ENCODE peak calls at places on chromosome 18, in six cellular contexts. One of them, this sample, is unnamed.

GRCh38 chr18:9738266-9738969 is 30.3 kb downstream of the RAB31 start:
- DNase-seq in heart left ventricle: no peak
- DNase-seq in upper lobe of left lung: peak
- DNase-seq in H54: no peak
- DNase-seq in HepG2: no peak
- DNase-seq in Peyer's patch: peak
- DNase-seq in this sample: no peak

GRCh38 chr18:62281684-62282083 is 43.4 kb upstream of the TNFRSF11A start:
- DNase-seq in heart left ventricle: no peak
- DNase-seq in upper lobe of left lung: no peak
- DNase-seq in H54: no peak
- DNase-seq in HepG2: no peak
- DNase-seq in Peyer's patch: no peak
- DNase-seq in this sample: no peak

GRCh38 chr18:159037-159652 is 788 bp downstream of the USP14 start:
- DNase-seq in heart left ventricle: no peak
- DNase-seq in upper lobe of left lung: no peak
- DNase-seq in H54: peak
- DNase-seq in HepG2: peak
- DNase-seq in Peyer's patch: no peak
- DNase-seq in this sample: no peak

GRCh38 chr18:25298853-25299274 is 53.1 kb downstream of the ZNF521 start:
- DNase-seq in heart left ventricle: peak
- DNase-seq in upper lobe of left lung: no peak
- DNase-seq in H54: no peak
- DNase-seq in HepG2: no peak
- DNase-seq in Peyer's patch: peak
- DNase-seq in this sample: peak

GRCh38 chr18:58565021-58565420 is 63.9 kb downstream of the ALPK2 start:
- DNase-seq in heart left ventricle: no peak
- DNase-seq in upper lobe of left lung: no peak
- DNase-seq in H54: no peak
- DNase-seq in HepG2: no peak
- DNase-seq in Peyer's patch: no peak
- DNase-seq in this sample: no peak

GRCh38 chr18:55343396-55344073 is 244.5 kb downstream of the TCF4 start:
- DNase-seq in heart left ventricle: no peak
- DNase-seq in upper lobe of left lung: no peak
- DNase-seq in H54: no peak
- DNase-seq in HepG2: no peak
- DNase-seq in Peyer's patch: no peak
- DNase-seq in this sample: no peak

GRCh38 chr18:22674300-22674699 is 256.6 kb upstream of the CTAGE1 start:
- DNase-seq in heart left ventricle: no peak
- DNase-seq in upper lobe of left lung: no peak
- DNase-seq in H54: peak
- DNase-seq in HepG2: no peak
- DNase-seq in Peyer's patch: no peak
- DNase-seq in this sample: no peak

GRCh38 chr18:79496237-79496977 is 100.7 kb downstream of the NFATC1 start:
- DNase-seq in heart left ventricle: no peak
- DNase-seq in upper lobe of left lung: peak
- DNase-seq in H54: no peak
- DNase-seq in HepG2: no peak
- DNase-seq in Peyer's patch: peak
- DNase-seq in this sample: peak

GRCh38 chr18:56696966-56697365 is 45.8 kb downstream of the WDR7 start:
- DNase-seq in heart left ventricle: no peak
- DNase-seq in upper lobe of left lung: no peak
- DNase-seq in H54: no peak
- DNase-seq in HepG2: no peak
- DNase-seq in Peyer's patch: no peak
- DNase-seq in this sample: no peak

GRCh38 chr18:55189972-55190371 is 230.7 kb upstream of the CCDC68 start:
- DNase-seq in heart left ventricle: no peak
- DNase-seq in upper lobe of left lung: no peak
- DNase-seq in H54: no peak
- DNase-seq in HepG2: no peak
- DNase-seq in Peyer's patch: no peak
- DNase-seq in this sample: no peak

GRCh38 chr18:57334383-57334782 is 18.0 kb upstream of the ST8SIA3 start:
- DNase-seq in heart left ventricle: no peak
- DNase-seq in upper lobe of left lung: no peak
- DNase-seq in H54: no peak
- DNase-seq in HepG2: no peak
- DNase-seq in Peyer's patch: no peak
- DNase-seq in this sample: no peak

GRCh38 chr18:25229080-25229479 is 122.9 kb downstream of the ZNF521 start:
- DNase-seq in heart left ventricle: peak
- DNase-seq in upper lobe of left lung: no peak
- DNase-seq in H54: no peak
- DNase-seq in HepG2: no peak
- DNase-seq in Peyer's patch: no peak
- DNase-seq in this sample: peak

GRCh38 chr18:21760321-21760720 is 19.7 kb downstream of the MIB1 start:
- DNase-seq in heart left ventricle: no peak
- DNase-seq in upper lobe of left lung: no peak
- DNase-seq in H54: no peak
- DNase-seq in HepG2: no peak
- DNase-seq in Peyer's patch: no peak
- DNase-seq in this sample: no peak

GRCh38 chr18:59263566-59264135 is 9.6 kb downstream of the RAX start:
- DNase-seq in heart left ventricle: no peak
- DNase-seq in upper lobe of left lung: peak
- DNase-seq in H54: no peak
- DNase-seq in HepG2: no peak
- DNase-seq in Peyer's patch: no peak
- DNase-seq in this sample: no peak

GRCh38 chr18:6406075-6406909 is 8.4 kb downstream of the L3MBTL4 start:
- DNase-seq in heart left ventricle: no peak
- DNase-seq in upper lobe of left lung: no peak
- DNase-seq in H54: no peak
- DNase-seq in HepG2: peak
- DNase-seq in Peyer's patch: no peak
- DNase-seq in this sample: no peak

GRCh38 chr18:56803076-56803475 is 151.9 kb downstream of the WDR7 start:
- DNase-seq in heart left ventricle: no peak
- DNase-seq in upper lobe of left lung: no peak
- DNase-seq in H54: no peak
- DNase-seq in HepG2: no peak
- DNase-seq in Peyer's patch: no peak
- DNase-seq in this sample: no peak

GRCh38 chr18:10120622-10121021 is 206.8 kb downstream of the VAPA start:
- DNase-seq in heart left ventricle: no peak
- DNase-seq in upper lobe of left lung: no peak
- DNase-seq in H54: no peak
- DNase-seq in HepG2: no peak
- DNase-seq in Peyer's patch: no peak
- DNase-seq in this sample: no peak

GRCh38 chr18:63237911-63238710 is 81.5 kb downstream of the BCL2 start:
- DNase-seq in heart left ventricle: peak
- DNase-seq in upper lobe of left lung: no peak
- DNase-seq in H54: peak
- DNase-seq in HepG2: peak
- DNase-seq in Peyer's patch: no peak
- DNase-seq in this sample: peak

GRCh38 chr18:26548144-26549102 is at the start of gene KCTD1:
- DNase-seq in heart left ventricle: peak
- DNase-seq in upper lobe of left lung: peak
- DNase-seq in H54: peak
- DNase-seq in HepG2: peak
- DNase-seq in Peyer's patch: peak
- DNase-seq in this sample: peak
- TF ChIP-seq POLR2A in heart left ventricle: no peak
- TF ChIP-seq POLR2A in upper lobe of left lung: no peak
- TF ChIP-seq POLR2A in H54: no peak
- TF ChIP-seq POLR2A in HepG2: peak
- TF ChIP-seq POLR2A in Peyer's patch: no peak
- TF ChIP-seq POLR2A in this sample: peak

GRCh38 chr18:77970814-77971213 is 721.2 kb downstream of the GALR1 start:
- DNase-seq in heart left ventricle: no peak
- DNase-seq in upper lobe of left lung: no peak
- DNase-seq in H54: no peak
- DNase-seq in HepG2: no peak
- DNase-seq in Peyer's patch: no peak
- DNase-seq in this sample: no peak

GRCh38 chr18:77973745-77974144 is 724.1 kb downstream of the GALR1 start:
- DNase-seq in heart left ventricle: no peak
- DNase-seq in upper lobe of left lung: no peak
- DNase-seq in H54: no peak
- DNase-seq in HepG2: no peak
- DNase-seq in Peyer's patch: no peak
- DNase-seq in this sample: no peak

GRCh38 chr18:77980275-77980674 is 730.6 kb downstream of the GALR1 start:
- DNase-seq in heart left ventricle: no peak
- DNase-seq in upper lobe of left lung: peak
- DNase-seq in H54: no peak
- DNase-seq in HepG2: no peak
- DNase-seq in Peyer's patch: no peak
- DNase-seq in this sample: no peak

GRCh38 chr18:77977331-77977730 is 727.7 kb downstream of the GALR1 start:
- DNase-seq in heart left ventricle: no peak
- DNase-seq in upper lobe of left lung: no peak
- DNase-seq in H54: no peak
- DNase-seq in HepG2: no peak
- DNase-seq in Peyer's patch: no peak
- DNase-seq in this sample: no peak

DNA sequence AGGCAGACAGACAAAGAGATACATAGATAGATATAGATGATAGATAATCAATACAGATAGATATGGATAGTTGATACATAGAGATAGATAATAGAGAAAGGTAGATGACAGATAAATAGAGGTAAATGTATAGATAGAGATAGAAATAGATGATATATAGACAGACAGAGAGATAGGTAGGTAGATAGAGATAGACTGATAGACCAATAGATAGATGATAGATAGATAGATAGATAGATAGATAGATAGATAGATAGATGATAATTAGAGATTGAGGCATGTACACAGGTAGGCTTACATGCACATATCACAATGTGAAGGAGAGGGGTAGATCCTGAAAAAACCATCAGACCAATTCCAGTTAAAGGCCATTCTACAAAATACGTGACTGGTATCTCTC is 724.7 kb downstream of the GALR1 start:
- DNase-seq in heart left ventricle: no peak
- DNase-seq in upper lobe of left lung: no peak
- DNase-seq in H54: no peak
- DNase-seq in HepG2: no peak
- DNase-seq in Peyer's patch: no peak
- DNase-seq in this sample: no peak
- TF ChIP-seq POLR2A in heart left ventricle: no peak
- TF ChIP-seq POLR2A in upper lobe of left lung: no peak
- TF ChIP-seq POLR2A in H54: no peak
- TF ChIP-seq POLR2A in HepG2: no peak
- TF ChIP-seq POLR2A in Peyer's patch: no peak
- TF ChIP-seq POLR2A in this sample: no peak

GRCh38 chr18:3177902-3178687 is 41.7 kb downstream of the MYOM1 start:
- DNase-seq in heart left ventricle: peak
- DNase-seq in upper lobe of left lung: no peak
- DNase-seq in H54: no peak
- DNase-seq in HepG2: no peak
- DNase-seq in Peyer's patch: peak
- DNase-seq in this sample: peak
- TF ChIP-seq POLR2A in heart left ventricle: no peak
- TF ChIP-seq POLR2A in upper lobe of left lung: no peak
- TF ChIP-seq POLR2A in H54: no peak
- TF ChIP-seq POLR2A in HepG2: no peak
- TF ChIP-seq POLR2A in Peyer's patch: no peak
- TF ChIP-seq POLR2A in this sample: no peak

DNA sequence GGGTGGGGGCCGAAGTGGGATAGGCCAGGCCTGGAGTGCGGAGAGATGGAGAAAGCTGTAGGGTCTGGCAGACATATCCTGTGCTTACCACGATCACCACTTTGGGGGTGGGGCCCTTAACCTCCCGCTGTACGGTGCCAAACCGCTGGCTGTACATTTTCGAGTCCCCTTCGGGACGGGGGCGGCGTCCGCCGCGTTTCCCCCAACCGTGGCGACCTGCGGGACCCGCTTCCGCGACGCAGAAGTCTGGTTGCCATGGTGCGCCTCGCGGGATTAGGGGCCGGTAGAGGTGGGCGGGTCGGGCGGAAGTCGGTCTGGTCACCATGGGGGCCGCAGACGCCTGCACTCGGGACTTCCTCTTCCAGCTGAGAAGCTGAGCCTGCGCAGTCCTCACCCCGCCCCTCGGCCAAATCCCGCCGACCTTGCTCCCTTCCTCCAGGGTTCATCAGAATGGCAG is at the start of gene CFAP53:
- DNase-seq in heart left ventricle: peak
- DNase-seq in upper lobe of left lung: peak
- DNase-seq in H54: peak
- DNase-seq in HepG2: peak
- DNase-seq in Peyer's patch: peak
- DNase-seq in this sample: peak
- TF ChIP-seq POLR2A in heart left ventricle: no peak
- TF ChIP-seq POLR2A in upper lobe of left lung: no peak
- TF ChIP-seq POLR2A in H54: no peak
- TF ChIP-seq POLR2A in HepG2: peak
- TF ChIP-seq POLR2A in Peyer's patch: no peak
- TF ChIP-seq POLR2A in this sample: no peak

GRCh38 chr18:3448845-3449701 is 899 bp upstream of the TGIF1 start:
- DNase-seq in heart left ventricle: peak
- DNase-seq in upper lobe of left lung: peak
- DNase-seq in H54: peak
- DNase-seq in HepG2: peak
- DNase-seq in Peyer's patch: peak
- DNase-seq in this sample: peak
- TF ChIP-seq POLR2A in heart left ventricle: no peak
- TF ChIP-seq POLR2A in upper lobe of left lung: peak
- TF ChIP-seq POLR2A in H54: peak
- TF ChIP-seq POLR2A in HepG2: peak
- TF ChIP-seq POLR2A in Peyer's patch: peak
- TF ChIP-seq POLR2A in this sample: peak

GRCh38 chr18:35334821-35335220 is 9.4 kb downstream of the ZNF24 start:
- DNase-seq in heart left ventricle: no peak
- DNase-seq in upper lobe of left lung: no peak
- DNase-seq in H54: no peak
- DNase-seq in HepG2: no peak
- DNase-seq in Peyer's patch: no peak
- DNase-seq in this sample: no peak

GRCh38 chr18:35337256-35337655 is 7.0 kb downstream of the ZNF24 start:
- DNase-seq in heart left ventricle: no peak
- DNase-seq in upper lobe of left lung: no peak
- DNase-seq in H54: no peak
- DNase-seq in HepG2: no peak
- DNase-seq in Peyer's patch: no peak
- DNase-seq in this sample: no peak

GRCh38 chr18:35335861-35336260 is 8.4 kb downstream of the ZNF24 start:
- DNase-seq in heart left ventricle: no peak
- DNase-seq in upper lobe of left lung: no peak
- DNase-seq in H54: no peak
- DNase-seq in HepG2: no peak
- DNase-seq in Peyer's patch: no peak
- DNase-seq in this sample: peak

GRCh38 chr18:35331367-35332087 is 12.7 kb downstream of the ZNF24 start:
- DNase-seq in heart left ventricle: no peak
- DNase-seq in upper lobe of left lung: no peak
- DNase-seq in H54: no peak
- DNase-seq in HepG2: no peak
- DNase-seq in Peyer's patch: no peak
- DNase-seq in this sample: no peak

GRCh38 chr18:35334183-35334582 is 10.0 kb downstream of the ZNF24 start:
- DNase-seq in heart left ventricle: no peak
- DNase-seq in upper lobe of left lung: no peak
- DNase-seq in H54: no peak
- DNase-seq in HepG2: no peak
- DNase-seq in Peyer's patch: no peak
- DNase-seq in this sample: no peak
- TF ChIP-seq POLR2A in heart left ventricle: no peak
- TF ChIP-seq POLR2A in upper lobe of left lung: no peak
- TF ChIP-seq POLR2A in H54: no peak
- TF ChIP-seq POLR2A in HepG2: no peak
- TF ChIP-seq POLR2A in Peyer's patch: no peak
- TF ChIP-seq POLR2A in this sample: no peak

This sample was measured in thyroid gland.